ENCODE peak calls at places on chromosomes 16 and 17, in five cellular contexts. One of them, this sample, is unnamed.

GRCh38 chr16:11093578-11094074 is 149.3 kb downstream of the CLEC16A start:
- DNase-seq in GM12878: no peak
- DNase-seq in stomach: no peak
- DNase-seq in suprapubic skin: peak; percentile 53
- DNase-seq in transverse colon: peak; percentile 36
- DNase-seq in this sample: no peak

GRCh38 chr16:6558133-6558532 is 774.5 kb upstream of the RBFOX1 start:
- DNase-seq in transverse colon: no peak
- DNase-seq in suprapubic skin: no peak
- DNase-seq in stomach: no peak
- DNase-seq in GM12878: no peak
- DNase-seq in this sample: no peak

GRCh38 chr17:58513391-58513912 is 986 bp downstream of the MTMR4 start:
- DNase-seq in stomach: no peak
- DNase-seq in transverse colon: no peak
- DNase-seq in GM12878: no peak
- DNase-seq in suprapubic skin: no peak
- DNase-seq in this sample: no peak

GRCh38 chr16:593406-593805 is 3.5 kb downstream of the RAB40C start:
- DNase-seq in GM12878: no peak
- DNase-seq in suprapubic skin: no peak
- DNase-seq in stomach: peak; percentile 83
- DNase-seq in transverse colon: peak; percentile 73
- DNase-seq in this sample: no peak

GRCh38 chr17:57404073-57404472 is 147.8 kb downstream of the MSI2 start:
- DNase-seq in stomach: no peak
- DNase-seq in transverse colon: no peak
- DNase-seq in GM12878: no peak
- DNase-seq in suprapubic skin: no peak
- DNase-seq in this sample: no peak

GRCh38 chr16:74723224-74723623 is 22.6 kb upstream of the MLKL start:
- DNase-seq in transverse colon: no peak
- DNase-seq in stomach: no peak
- DNase-seq in suprapubic skin: no peak
- DNase-seq in GM12878: no peak
- DNase-seq in this sample: no peak

GRCh38 chr17:64992325-64992802 is 64.2 kb downstream of the GNA13 start:
- DNase-seq in GM12878: no peak
- DNase-seq in stomach: no peak
- DNase-seq in suprapubic skin: no peak
- DNase-seq in transverse colon: no peak
- DNase-seq in this sample: peak; percentile 42

GRCh38 chr17:77803726-77804125 is 154.8 kb upstream of the TNRC6C start:
- DNase-seq in suprapubic skin: no peak
- DNase-seq in GM12878: no peak
- DNase-seq in stomach: no peak
- DNase-seq in transverse colon: no peak
- DNase-seq in this sample: no peak

GRCh38 chr17:47895254-47895855 is 681 bp upstream of the SP2 start:
- DNase-seq in suprapubic skin: peak; percentile 80
- DNase-seq in stomach: peak; percentile 45
- DNase-seq in GM12878: no peak
- DNase-seq in transverse colon: peak; percentile 60
- DNase-seq in this sample: no peak

GRCh38 chr17:50480854-50481490 is 2.3 kb downstream of the RSAD1 start:
- DNase-seq in GM12878: no peak
- DNase-seq in transverse colon: no peak
- DNase-seq in stomach: no peak
- DNase-seq in suprapubic skin: no peak
- DNase-seq in this sample: no peak

GRCh38 chr16:75801307-75801706 is 75.0 kb upstream of the CPHXL start:
- DNase-seq in suprapubic skin: no peak
- DNase-seq in transverse colon: no peak
- DNase-seq in GM12878: no peak
- DNase-seq in stomach: no peak
- DNase-seq in this sample: no peak

GRCh38 chr16:1772362-1772907 is at the start of gene EME2:
- DNase-seq in suprapubic skin: no peak
- DNase-seq in GM12878: no peak
- DNase-seq in stomach: no peak
- DNase-seq in transverse colon: peak; percentile 58
- DNase-seq in this sample: no peak

GRCh38 chr17:69760562-69760961 is 314.5 kb upstream of the KCNJ16 start:
- DNase-seq in GM12878: no peak
- DNase-seq in stomach: no peak
- DNase-seq in suprapubic skin: no peak
- DNase-seq in transverse colon: no peak
- DNase-seq in this sample: no peak

GRCh38 chr17:17108681-17109049 is 66.4 kb downstream of the MPRIP start:
- DNase-seq in GM12878: no peak
- DNase-seq in transverse colon: peak; percentile 58
- DNase-seq in suprapubic skin: no peak
- DNase-seq in stomach: peak; percentile 57
- DNase-seq in this sample: no peak

DNA sequence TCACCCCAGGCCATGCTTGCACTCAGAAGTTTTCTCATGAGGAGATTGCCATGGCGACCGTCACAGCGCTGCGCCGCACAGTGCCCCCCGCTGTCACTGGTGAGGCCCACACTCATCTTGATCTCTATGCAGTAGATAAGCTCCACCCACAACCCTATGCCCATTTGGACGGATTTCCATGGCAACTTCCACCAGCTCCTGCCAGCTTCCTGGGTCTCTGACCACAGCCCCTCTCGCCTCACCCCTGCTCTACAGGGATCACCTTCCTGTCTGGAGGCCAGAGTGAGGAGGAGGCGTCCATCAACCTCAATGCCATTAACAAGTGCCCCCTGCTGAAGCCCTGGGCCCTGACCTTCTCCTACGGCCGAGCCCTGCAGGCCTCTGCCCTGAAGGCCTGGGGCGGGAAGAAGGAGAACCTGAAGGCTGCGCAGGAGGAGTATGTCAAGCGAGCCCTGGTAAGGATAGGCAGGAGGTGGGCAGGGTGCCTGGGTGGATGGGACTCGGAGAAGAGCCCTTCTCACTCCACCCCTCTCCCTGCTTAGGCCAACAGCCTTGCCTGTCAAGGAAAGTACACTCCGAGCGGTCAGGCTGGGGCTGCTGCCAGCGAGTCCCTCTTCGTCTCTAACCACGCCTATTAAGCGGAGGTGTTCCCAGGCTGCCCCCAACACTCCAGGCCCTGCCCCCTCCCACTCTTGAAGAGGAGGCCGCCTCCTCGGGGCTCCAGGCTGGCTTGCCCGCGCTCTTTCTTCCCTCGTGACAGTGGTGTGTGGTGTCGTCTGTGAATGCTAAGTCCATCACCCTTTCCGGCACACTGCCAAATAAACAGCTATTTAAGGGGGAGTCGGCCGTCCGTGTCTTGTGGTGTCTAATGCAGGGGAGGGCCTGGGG is 4.3 kb downstream of the ALDOA start:
- DNase-seq in GM12878: no peak
- DNase-seq in stomach: no peak
- DNase-seq in suprapubic skin: no peak
- DNase-seq in transverse colon: no peak
- DNase-seq in this sample: no peak
- TF ChIP-seq POLR2AphosphoS5 in GM12878: no peak
- TF ChIP-seq POLR2AphosphoS5 in stomach: no peak
- TF ChIP-seq POLR2AphosphoS5 in suprapubic skin: no peak
- TF ChIP-seq POLR2AphosphoS5 in transverse colon: no peak
- TF ChIP-seq POLR2AphosphoS5 in this sample: no peak

GRCh38 chr17:82356028-82356427 is 3.0 kb upstream of the TEX19 start:
- DNase-seq in suprapubic skin: no peak
- DNase-seq in stomach: peak; percentile 49
- DNase-seq in GM12878: no peak
- DNase-seq in transverse colon: no peak
- DNase-seq in this sample: no peak
- TF ChIP-seq POLR2AphosphoS5 in suprapubic skin: no peak
- TF ChIP-seq POLR2AphosphoS5 in stomach: no peak
- TF ChIP-seq POLR2AphosphoS5 in GM12878: no peak
- TF ChIP-seq POLR2AphosphoS5 in transverse colon: no peak
- TF ChIP-seq POLR2AphosphoS5 in this sample: no peak

DNA sequence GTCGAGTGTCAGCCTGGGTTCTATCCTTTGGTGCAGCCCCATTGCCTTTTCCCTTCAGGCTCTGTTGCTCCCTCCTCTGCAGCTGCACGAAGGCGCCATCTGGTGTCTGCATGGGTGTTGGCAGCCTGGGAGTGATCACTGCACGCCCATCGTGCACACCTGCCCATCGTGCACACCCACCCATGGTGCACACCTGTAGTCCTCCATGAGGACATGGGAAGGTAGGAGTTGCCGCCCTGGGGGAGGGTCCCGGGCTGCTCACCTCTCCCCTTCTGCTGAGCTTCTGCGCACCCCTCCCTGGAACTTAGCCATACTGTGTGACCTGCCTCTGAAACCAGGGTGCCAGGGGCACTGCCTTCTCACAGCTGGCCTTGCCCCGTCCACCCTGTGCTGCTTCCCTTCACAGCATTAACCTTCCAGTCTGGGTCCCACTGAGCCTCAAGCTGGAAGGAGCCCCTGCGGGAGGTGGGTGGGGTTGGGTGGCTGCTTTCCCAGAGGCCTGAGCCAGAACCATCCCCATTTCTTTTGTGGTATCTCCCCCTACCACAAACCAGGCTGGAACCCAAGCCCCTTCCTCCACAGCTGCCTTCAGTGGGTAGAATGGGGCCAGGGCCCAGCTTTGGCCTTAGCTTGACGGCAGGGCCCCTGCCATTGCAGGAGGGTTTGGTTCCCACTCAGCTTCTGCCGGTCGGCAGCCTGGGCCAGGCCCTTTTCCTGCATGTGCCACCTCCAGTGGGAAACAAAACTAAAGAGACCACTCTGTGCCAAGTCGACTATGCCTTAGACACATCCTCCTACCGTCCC is 2.9 kb downstream of the CTRL start:
- DNase-seq in suprapubic skin: peak; percentile 84
- DNase-seq in transverse colon: peak; percentile 75
- DNase-seq in stomach: peak; percentile 76
- DNase-seq in GM12878: no peak
- DNase-seq in this sample: peak; percentile 41
- TF ChIP-seq POLR2AphosphoS5 in suprapubic skin: no peak
- TF ChIP-seq POLR2AphosphoS5 in transverse colon: no peak
- TF ChIP-seq POLR2AphosphoS5 in stomach: no peak
- TF ChIP-seq POLR2AphosphoS5 in GM12878: no peak
- TF ChIP-seq POLR2AphosphoS5 in this sample: no peak

GRCh38 chr17:60947100-60947499 is 269.4 kb downstream of the BCAS3 start:
- DNase-seq in stomach: no peak
- DNase-seq in suprapubic skin: no peak
- DNase-seq in GM12878: no peak
- DNase-seq in transverse colon: no peak
- DNase-seq in this sample: no peak
- TF ChIP-seq POLR2AphosphoS5 in stomach: no peak
- TF ChIP-seq POLR2AphosphoS5 in suprapubic skin: no peak
- TF ChIP-seq POLR2AphosphoS5 in GM12878: no peak
- TF ChIP-seq POLR2AphosphoS5 in transverse colon: no peak
- TF ChIP-seq POLR2AphosphoS5 in this sample: no peak

GRCh38 chr17:44797809-44798208 is 32.3 kb downstream of the GJC1 start:
- DNase-seq in stomach: no peak
- DNase-seq in suprapubic skin: no peak
- DNase-seq in GM12878: no peak
- DNase-seq in transverse colon: no peak
- DNase-seq in this sample: no peak
- TF ChIP-seq POLR2AphosphoS5 in stomach: peak; percentile 81
- TF ChIP-seq POLR2AphosphoS5 in suprapubic skin: no peak
- TF ChIP-seq POLR2AphosphoS5 in GM12878: no peak
- TF ChIP-seq POLR2AphosphoS5 in transverse colon: peak; percentile 15
- TF ChIP-seq POLR2AphosphoS5 in this sample: no peak

GRCh38 chr16:88926374-88926990 is 50.5 kb downstream of the CBFA2T3 start:
- DNase-seq in transverse colon: no peak
- DNase-seq in stomach: no peak
- DNase-seq in GM12878: no peak
- DNase-seq in suprapubic skin: no peak
- DNase-seq in this sample: no peak
- TF ChIP-seq POLR2AphosphoS5 in transverse colon: no peak
- TF ChIP-seq POLR2AphosphoS5 in stomach: no peak
- TF ChIP-seq POLR2AphosphoS5 in GM12878: no peak
- TF ChIP-seq POLR2AphosphoS5 in suprapubic skin: no peak
- TF ChIP-seq POLR2AphosphoS5 in this sample: no peak

This sample was measured in Panc1.